ENCODE peak calls at places on chromosomes 2 and 18, in six cellular contexts. L, S, E, K, I and V are unnamed samples.

GRCh38 chr2:58606799-58607198 is 365.7 kb upstream of the FANCL start:
- DNase-seq in I (no peak), E (no peak), S (no peak), K (no peak), L (peak), V (peak)

GRCh38 chr2:207161247-207161646 is 4.5 kb downstream of the KLF7 start:
- DNase-seq in K (no peak), E (no peak), L (no peak), S (no peak), I (no peak), V (no peak)

GRCh38 chr18:48949606-48950535 is 894 bp downstream of the SMAD7 start:
- DNase-seq in S (no peak), L (peak), E (no peak), I (no peak), K (no peak), V (no peak)

GRCh38 chr18:69943021-69943420 is 4.7 kb downstream of the CD226 start:
- DNase-seq in I (no peak), E (no peak), K (no peak), L (peak), S (no peak), V (no peak)

GRCh38 chr2:54558188-54558975 is 102.3 kb downstream of the SPTBN1 start:
- DNase-seq in S (no peak), L (peak), I (no peak), K (no peak), E (peak), V (peak)

GRCh38 chr2:65390134-65390533 is 42.3 kb downstream of the SPRED2 start:
- DNase-seq in I (no peak), L (no peak), K (no peak), S (no peak), E (no peak), V (no peak)

GRCh38 chr2:102514061-102514785 is 41.2 kb downstream of the SLC9A4 start:
- DNase-seq in L (peak), I (no peak), S (peak), K (no peak), E (no peak), V (peak)

GRCh38 chr2:20447437-20448245 is 767 bp downstream of the RHOB start:
- DNase-seq in I (no peak), L (peak), E (peak), K (no peak), S (peak), V (no peak)

GRCh38 chr2:223114917-223115316 is 62.9 kb downstream of the KCNE4 start:
- DNase-seq in S (no peak), L (no peak), E (no peak), K (no peak), I (no peak), V (no peak)

GRCh38 chr2:147100406-147101035 is 744.3 kb upstream of the ACVR2A start:
- DNase-seq in I (no peak), E (no peak), K (no peak), S (no peak), L (no peak), V (no peak)

GRCh38 chr2:43425659-43426058 is 170.2 kb downstream of the THADA start:
- DNase-seq in L (no peak), E (no peak), S (no peak), K (no peak), I (no peak), V (no peak)

GRCh38 chr18:41745166-41746049 is 209.6 kb upstream of the PIK3C3 start:
- DNase-seq in K (no peak), I (no peak), L (peak), E (no peak), S (no peak), V (peak)

GRCh38 chr2:223908304-223909047 is 36.7 kb downstream of the WDFY1 start:
- DNase-seq in L (no peak), I (no peak), E (no peak), K (no peak), S (no peak), V (no peak)

GRCh38 chr2:104939570-104940235 is 85.8 kb downstream of the POU3F3 start:
- DNase-seq in S (no peak), L (no peak), K (no peak), E (no peak), I (no peak), V (no peak)

GRCh38 chr2:241755166-241755565 is 20.7 kb downstream of the D2HGDH start:
- DNase-seq in K (no peak), L (no peak), E (no peak), I (no peak), S (no peak), V (no peak)

GRCh38 chr2:172084734-172085459 is 410 bp upstream of the DLX1 start:
- DNase-seq in S (peak), L (peak), E (no peak), I (no peak), K (no peak), V (peak)

GRCh38 chr2:201136889-201137321 is 20.9 kb downstream of the CFLAR start:
- DNase-seq in S (no peak), I (no peak), K (no peak), E (no peak), L (no peak), V (no peak)

GRCh38 chr2:156340818-156341481 is 8.4 kb upstream of the NR4A2 start:
- DNase-seq in L (peak), E (no peak), S (no peak), I (no peak), K (no peak), V (peak)

GRCh38 chr18:56323673-56324072 is 314.7 kb downstream of the TXNL1 start:
- DNase-seq in E (no peak), I (no peak), K (no peak), L (no peak), S (no peak), V (no peak)

GRCh38 chr2:171287606-171288005 is 126.9 kb upstream of the TLK1 start:
- DNase-seq in L (no peak), K (no peak), I (no peak), E (no peak), S (no peak), V (no peak)

GRCh38 chr2:16203069-16203468 is 262.7 kb downstream of the MYCN start:
- DNase-seq in E (no peak), L (no peak), K (no peak), I (no peak), S (no peak), V (no peak)

GRCh38 chr2:138446043-138446442 is 55.5 kb upstream of the SPOPL start:
- DNase-seq in E (no peak), S (no peak), K (no peak), I (no peak), L (no peak), V (no peak)

GRCh38 chr18:46343940-46344372 is 239.8 kb downstream of the HAUS1 start:
- DNase-seq in K (no peak), L (peak), I (no peak), E (peak), S (no peak), V (no peak)

GRCh38 chr18:76435321-76435989 is 59.6 kb downstream of the ZNF516 start:
- DNase-seq in K (no peak), S (no peak), I (no peak), E (no peak), L (no peak), V (no peak)

GRCh38 chr2:174492963-174493431 is 6.2 kb upstream of the GPR155 start:
- DNase-seq in K (no peak), E (peak), I (no peak), S (no peak), L (no peak), V (no peak)

GRCh38 chr2:56191617-56192016 is 7.8 kb downstream of the CCDC85A start:
- DNase-seq in I (no peak), S (no peak), K (no peak), L (peak), E (no peak), V (no peak)

GRCh38 chr18:10074122-10074521 is 160.3 kb downstream of the VAPA start:
- DNase-seq in K (no peak), L (no peak), E (no peak), S (no peak), I (no peak), V (no peak)